ENCODE peak calls at places on chromosome 11, in five cellular contexts. F is HCT116, G is K562, D is SK-N-SH, A is H1. Q is an unnamed sample.

GRCh38 chr11:103537904-103538502 is 428.8 kb downstream of the DYNC2H1 start:
- DNase-seq in F (peak; percentile 21), G (no peak), D (peak; percentile 30), A (no peak), Q (no peak)

GRCh38 chr11:100866453-100866852 is 179.4 kb downstream of the ARHGAP42 start:
- DNase-seq in F (no peak), G (no peak), D (no peak), A (no peak), Q (no peak)

GRCh38 chr11:95149659-95150294 is 60.1 kb downstream of the ENDOD1 start:
- DNase-seq in F (peak; percentile 90), G (no peak), D (no peak), A (peak; percentile 56), Q (no peak)

GRCh38 chr11:121455115-121455514 is 2.3 kb upstream of the SORL1-AS1 start:
- DNase-seq in F (no peak), G (no peak), D (no peak), A (no peak), Q (no peak)

GRCh38 chr11:64044730-64045386 is 9.1 kb downstream of the FLRT1 start:
- DNase-seq in F (no peak), G (no peak), D (peak; percentile 96), A (no peak), Q (no peak)

GRCh38 chr11:75588067-75588481 is 26.0 kb downstream of the SERPINH1 start:
- DNase-seq in F (no peak), G (no peak), D (no peak), A (no peak), Q (no peak)

GRCh38 chr11:69199583-69200295 is 44.0 kb downstream of the SMIM38 start:
- DNase-seq in F (no peak), G (no peak), D (no peak), A (no peak), Q (no peak)

GRCh38 chr11:61482513-61482912 is 26.0 kb upstream of the LRRC10B start:
- DNase-seq in F (no peak), G (peak; percentile 75), D (peak; percentile 70), A (peak; percentile 96), Q (no peak)

GRCh38 chr11:104650234-104650633 is 248.0 kb downstream of the CASP12 start:
- DNase-seq in F (no peak), G (no peak), D (no peak), A (peak; percentile 51), Q (no peak)

GRCh38 chr11:48028909-48029685 is 48.7 kb downstream of the PTPRJ start:
- DNase-seq in F (no peak), G (no peak), D (no peak), A (no peak), Q (no peak)

GRCh38 chr11:69554849-69555248 is 73.4 kb downstream of the LINC01488 start:
- DNase-seq in F (no peak), G (no peak), D (no peak), A (no peak), Q (no peak)

GRCh38 chr11:55714982-55715888 is 53.2 kb downstream of the OR4C6 start:
- DNase-seq in F (no peak), G (no peak), D (peak; percentile 11), A (peak; percentile 78), Q (no peak)
- TF ChIP-seq JUND in F (no peak), G (no peak), D (no peak), A (no peak), Q (no peak)

GRCh38 chr11:67389477-67389876 is 2.3 kb upstream of the RAD9A start:
- DNase-seq in F (no peak), G (peak; percentile 70), D (peak; percentile 75), A (peak; percentile 92), Q (no peak)
- TF ChIP-seq JUND in F (no peak), G (no peak), D (no peak), A (no peak), Q (no peak)

GRCh38 chr11:66966351-66966750 is 8.2 kb upstream of the PC start:
- DNase-seq in F (no peak), G (no peak), D (no peak), A (no peak), Q (no peak)
- TF ChIP-seq JUND in F (no peak), G (no peak), D (no peak), A (no peak), Q (no peak)

DNA sequence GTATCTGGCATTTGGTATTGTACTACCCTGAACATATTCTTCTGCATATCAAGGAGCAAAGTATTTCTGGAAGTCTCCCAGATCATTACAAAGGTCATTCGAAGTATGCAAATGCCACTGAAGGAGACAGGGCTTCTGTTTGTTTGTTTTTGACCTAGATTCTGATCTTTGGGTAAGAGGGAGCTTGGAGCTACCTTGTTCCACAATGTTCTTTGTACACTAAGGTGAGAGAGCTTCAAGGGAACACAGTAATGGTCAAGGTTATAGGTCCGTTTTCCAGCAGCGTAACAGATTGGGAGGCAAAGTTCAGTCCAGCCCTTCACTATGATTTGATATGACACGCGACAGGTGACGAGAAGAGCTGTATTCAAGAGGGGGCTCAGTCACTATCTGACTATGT is 10.0 kb downstream of the OPCML start:
- DNase-seq in F (no peak), G (no peak), D (no peak), A (no peak), Q (no peak)
- TF ChIP-seq JUND in F (no peak), G (no peak), D (no peak), A (no peak), Q (no peak)

GRCh38 chr11:3623126-3623525 is 18.7 kb downstream of the ART5 start:
- DNase-seq in F (no peak), G (no peak), D (no peak), A (no peak), Q (no peak)

GRCh38 chr11:3627291-3627690 is 14.5 kb downstream of the ART5 start:
- DNase-seq in F (no peak), G (no peak), D (no peak), A (no peak), Q (no peak)

GRCh38 chr11:3617990-3618389 is 23.8 kb downstream of the ART5 start:
- DNase-seq in F (no peak), G (no peak), D (no peak), A (no peak), Q (no peak)

GRCh38 chr11:3626250-3626960 is 15.4 kb downstream of the ART5 start:
- DNase-seq in F (no peak), G (no peak), D (no peak), A (peak; percentile 61), Q (no peak)

DNA sequence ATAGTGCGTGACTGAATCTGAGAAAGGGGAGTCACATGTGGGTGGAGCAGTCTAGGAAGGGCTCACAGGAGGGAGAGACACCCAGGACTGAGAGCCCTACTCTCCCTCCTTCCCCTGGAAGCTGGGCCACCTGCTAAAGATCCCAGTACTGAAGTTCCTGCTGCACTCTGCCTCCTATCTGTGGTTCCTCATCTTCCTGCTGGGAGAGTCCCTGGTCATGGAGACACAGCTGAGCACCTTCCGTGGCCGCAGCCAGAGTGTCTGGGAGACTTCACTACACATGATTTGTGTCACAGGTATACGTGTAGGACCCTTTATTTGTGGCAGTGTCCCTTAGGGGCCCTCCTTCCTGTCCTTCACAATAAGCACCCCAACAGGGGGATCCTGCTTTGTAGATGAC is 19.3 kb downstream of the ART5 start:
- DNase-seq in F (no peak), G (no peak), D (no peak), A (no peak), Q (no peak)
- TF ChIP-seq JUND in F (no peak), G (no peak), D (no peak), A (no peak), Q (no peak)

GRCh38 chr11:44621784-44622183 is 56.3 kb downstream of the CD82 start:
- DNase-seq in F (no peak), G (no peak), D (no peak), A (no peak), Q (no peak)
- TF ChIP-seq JUND in F (no peak), G (no peak), D (no peak), A (no peak), Q (no peak)

DNA sequence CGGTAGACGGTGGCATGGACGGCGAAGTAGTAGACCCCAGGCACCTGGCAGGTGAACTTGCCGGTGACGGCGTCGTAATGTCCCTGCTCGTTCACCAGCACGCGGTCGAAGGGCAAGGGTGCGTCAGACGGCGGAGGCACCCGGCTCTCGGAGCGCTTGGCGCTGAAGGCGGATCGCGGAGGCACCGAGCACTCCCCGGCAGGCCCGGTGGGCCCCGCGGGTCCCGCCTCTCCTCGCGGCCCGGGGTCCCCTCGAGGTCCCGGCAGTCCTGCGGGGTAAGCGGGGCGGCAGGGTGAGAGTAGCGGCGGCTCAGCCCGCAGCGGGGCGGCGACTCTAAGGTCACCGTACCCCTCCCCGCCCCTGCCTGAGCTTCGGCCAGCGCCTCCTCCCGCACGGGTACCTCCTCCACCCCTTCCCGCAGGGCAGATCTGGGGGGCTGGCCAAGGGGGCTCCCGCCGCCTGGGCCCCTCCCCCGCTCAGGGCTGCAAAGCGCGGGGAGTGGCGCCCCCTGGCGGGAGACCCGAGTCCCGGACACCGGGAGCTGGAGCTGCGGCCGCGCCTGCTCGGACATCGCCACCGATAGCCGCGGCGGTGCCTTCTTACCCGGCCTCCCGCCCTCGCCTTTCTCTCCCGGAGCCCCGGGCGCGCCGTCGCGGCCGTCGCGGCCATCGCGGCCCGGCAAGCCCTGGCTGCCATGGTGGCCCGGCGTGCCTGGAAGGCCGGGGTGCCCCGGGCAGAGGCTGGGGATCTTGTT is 925 bp downstream of the C1QTNF5 start:
- DNase-seq in F (no peak), G (peak; percentile 90), D (peak; percentile 95), A (peak; percentile 94), Q (peak; percentile 89)
- TF ChIP-seq JUND in F (no peak), G (no peak), D (no peak), A (peak; percentile 19), Q (no peak)